ENCODE peak calls at places on chromosomes 3 and 15, in ten cellular contexts. K is left lung; U is uterus; N is AG10803; E is naive thymus-derived CD4-positive, alpha-beta T cell; O is adrenal gland; Y is stomach; H is mesendoderm; T is CD4-positive, CD25-positive, alpha-beta regulatory T cell; W is effector memory CD4-positive, alpha-beta T cell. L is an unnamed sample.

GRCh38 chr15:36608166-36608565 is 28.7 kb downstream of the CDIN1 start:
- DNase-seq in K (no peak), U (no peak), N (no peak), E (no peak), O (no peak), Y (no peak), H (no peak), T (no peak), W (no peak), L (no peak)

GRCh38 chr15:51377038-51377761 is 35.7 kb downstream of the GLDN start:
- DNase-seq in K (no peak), U (no peak), N (peak), E (no peak), O (no peak), Y (no peak), H (no peak), T (no peak), W (no peak), L (no peak)

GRCh38 chr15:73881539-73882320 is 8.4 kb downstream of the TBC1D21 start:
- DNase-seq in K (no peak), U (peak), N (no peak), E (no peak), O (no peak), Y (no peak), H (no peak), T (no peak), W (no peak), L (no peak)

GRCh38 chr3:114213262-114213668 is 24.1 kb downstream of the ZNF80 start:
- DNase-seq in K (no peak), U (no peak), N (peak), E (no peak), O (no peak), Y (no peak), H (no peak), T (no peak), W (no peak), L (no peak)

GRCh38 chr15:70240082-70240481 is 142.4 kb upstream of the TLE3 start:
- DNase-seq in K (no peak), U (no peak), N (no peak), E (no peak), O (no peak), Y (no peak), H (no peak), T (no peak), W (no peak), L (no peak)

GRCh38 chr3:170356596-170357175 is 829 bp upstream of the SKIL start:
- DNase-seq in K (peak), U (peak), N (peak), E (peak), O (peak), Y (peak), H (peak), T (no peak), W (peak), L (peak)

GRCh38 chr15:88440021-88440420 is 27.2 kb downstream of the MRPL46 start:
- DNase-seq in K (no peak), U (no peak), N (peak), E (no peak), O (no peak), Y (no peak), H (peak), T (no peak), W (no peak), L (no peak)

GRCh38 chr15:101115887-101116680 is 135.8 kb downstream of the CHSY1 start:
- DNase-seq in K (peak), U (peak), N (peak), E (no peak), O (no peak), Y (no peak), H (no peak), T (no peak), W (no peak), L (no peak)

GRCh38 chr3:5321941-5322340 is 134.4 kb downstream of the EDEM1 start:
- DNase-seq in K (no peak), U (no peak), N (no peak), E (no peak), O (no peak), Y (no peak), H (no peak), T (no peak), W (no peak), L (no peak)

GRCh38 chr15:40859206-40859851 is 14.7 kb downstream of the RHOV start:
- DNase-seq in K (peak), U (peak), N (peak), E (peak), O (peak), Y (peak), H (peak), T (peak), W (peak), L (peak)
- H3K4me3 ChIP-seq in K (no peak), U (no peak), N (no peak), E (no peak), O (no peak), Y (no peak), H (no peak), T (no peak), W (no peak), L (no peak)

DNA sequence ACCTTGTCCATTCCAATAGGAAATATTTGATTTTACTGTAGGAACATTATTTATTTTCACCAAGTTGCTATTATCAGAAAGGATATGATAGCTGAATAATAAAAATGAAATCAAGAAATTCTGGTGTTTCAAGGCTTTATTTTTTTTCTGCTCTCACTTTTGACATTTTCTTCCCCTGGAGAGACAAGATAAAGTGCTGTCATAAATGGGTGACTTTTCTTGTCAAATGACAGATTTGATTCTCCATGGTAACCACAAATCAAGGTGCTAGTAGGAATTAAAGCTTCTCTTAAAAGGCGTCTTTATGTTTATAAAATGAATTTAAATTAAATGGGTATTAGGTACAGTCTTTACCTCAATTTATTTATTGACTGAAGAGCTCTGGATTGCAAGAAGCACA is 124.6 kb downstream of the FOXP1 start:
- DNase-seq in K (no peak), U (no peak), N (no peak), E (no peak), O (no peak), Y (no peak), H (no peak), T (no peak), W (no peak), L (no peak)
- H3K4me3 ChIP-seq in K (no peak), U (no peak), N (no peak), E (no peak), O (no peak), Y (no peak), H (no peak), T (peak), W (no peak), L (no peak)

GRCh38 chr3:102182162-102182561 is 252.7 kb upstream of the ZPLD1 start:
- DNase-seq in K (no peak), U (no peak), N (peak), E (no peak), O (no peak), Y (peak), H (no peak), T (no peak), W (no peak), L (no peak)
- H3K4me3 ChIP-seq in K (no peak), U (no peak), N (no peak), E (no peak), O (no peak), Y (no peak), H (no peak), T (no peak), W (no peak), L (no peak)

GRCh38 chr3:12774619-12775018 is 15.6 kb upstream of the TMEM40 start:
- DNase-seq in K (no peak), U (no peak), N (no peak), E (no peak), O (no peak), Y (no peak), H (no peak), T (no peak), W (no peak), L (no peak)
- H3K4me3 ChIP-seq in K (no peak), U (no peak), N (no peak), E (no peak), O (no peak), Y (no peak), H (no peak), T (no peak), W (no peak), L (no peak)

DNA sequence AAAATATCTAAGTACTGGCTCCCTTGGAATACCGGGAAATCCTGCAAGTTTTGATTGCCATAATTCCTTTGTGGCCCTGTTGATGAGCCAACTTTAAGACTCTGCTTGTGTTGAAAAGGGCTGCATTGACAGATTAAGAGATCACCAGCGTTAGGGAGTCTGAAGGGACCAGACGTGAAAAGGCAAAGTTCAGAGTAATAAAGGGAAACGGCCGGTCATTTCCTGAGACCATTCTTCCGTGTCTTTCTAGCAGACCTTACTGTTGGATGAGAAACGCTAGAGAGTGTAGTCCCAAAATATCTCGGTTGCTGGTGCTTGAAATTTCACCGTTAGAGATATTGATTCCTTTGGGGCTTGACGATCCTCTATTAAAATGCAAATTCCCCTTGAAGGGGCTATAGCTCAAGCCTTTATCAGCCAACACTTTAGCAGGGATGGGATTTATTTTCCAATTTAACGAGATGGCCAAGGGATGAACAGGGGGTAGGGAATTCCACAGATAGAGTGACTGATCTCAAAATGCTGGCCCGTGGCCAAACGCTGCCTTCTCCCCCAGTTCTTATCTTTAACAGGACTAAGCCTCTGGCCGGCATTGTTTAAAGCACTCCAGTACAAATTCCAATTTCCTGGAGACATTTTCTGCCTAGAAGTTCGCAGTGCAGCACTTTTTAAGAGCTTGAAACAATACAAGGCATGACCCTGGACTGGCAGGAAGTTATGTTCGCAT is 250.4 kb downstream of the TJP1 start:
- DNase-seq in K (no peak), U (no peak), N (no peak), E (no peak), O (no peak), Y (no peak), H (peak), T (no peak), W (no peak), L (peak)
- H3K4me3 ChIP-seq in K (no peak), U (no peak), N (no peak), E (no peak), O (no peak), Y (no peak), H (no peak), T (no peak), W (no peak), L (peak)

GRCh38 chr3:131794766-131795381 is 239.9 kb downstream of the CPNE4 start:
- DNase-seq in K (no peak), U (no peak), N (peak), E (no peak), O (peak), Y (no peak), H (peak), T (peak), W (no peak), L (no peak)
- H3K4me3 ChIP-seq in K (no peak), U (no peak), N (no peak), E (no peak), O (no peak), Y (no peak), H (no peak), T (no peak), W (no peak), L (no peak)